ENCODE peak calls at places on chromosomes 11 and 22, in eight cellular contexts. G, S, T, D, P, C, O and M are unnamed samples.

GRCh38 chr11:46348566-46348981 is 1.3 kb downstream of the DGKZ start:
- DNase-seq in O (no peak), S (no peak), G (no peak), D (no peak), T (no peak), C (no peak), P (no peak), M (no peak)

GRCh38 chr22:49234459-49234858 is 593.2 kb downstream of the BRD1 start:
- DNase-seq in D (no peak), T (no peak), C (no peak), O (no peak), S (no peak), G (no peak), P (no peak), M (no peak)

GRCh38 chr11:64060861-64061444 is 25.2 kb downstream of the FLRT1 start:
- DNase-seq in O (no peak), G (peak; percentile 42), C (peak; percentile 94), D (peak; percentile 47), S (peak; percentile 19), T (peak; percentile 12), P (peak; percentile 89), M (peak; percentile 9)

GRCh38 chr11:118635642-118636041 is 28.2 kb downstream of the PHLDB1 start:
- DNase-seq in S (no peak), D (no peak), T (no peak), G (no peak), C (no peak), O (no peak), P (no peak), M (no peak)

GRCh38 chr22:46465348-46465725 is 72.1 kb downstream of the CELSR1 start:
- DNase-seq in D (no peak), P (no peak), O (no peak), S (no peak), T (no peak), C (no peak), G (peak; percentile 32), M (no peak)

GRCh38 chr11:68498903-68499883 is 38.6 kb downstream of the PPP6R3 start:
- DNase-seq in P (no peak), T (no peak), C (no peak), D (no peak), S (no peak), G (no peak), O (no peak), M (no peak)

GRCh38 chr11:15117751-15118150 is 3.0 kb downstream of the INSC start:
- DNase-seq in P (no peak), T (no peak), S (no peak), G (no peak), O (no peak), C (no peak), D (no peak), M (no peak)

GRCh38 chr22:31081963-31082605 is 966 bp downstream of the SMTN start:
- DNase-seq in O (no peak), T (no peak), G (no peak), S (peak; percentile 46), D (no peak), P (no peak), C (peak; percentile 16), M (peak; percentile 87)

GRCh38 chr22:20967697-20968201 is 694 bp downstream of the AIFM3 start:
- DNase-seq in G (no peak), P (no peak), O (no peak), S (no peak), D (no peak), C (no peak), T (no peak), M (no peak)

GRCh38 chr11:124600924-124601323 is 10.3 kb upstream of the PANX3 start:
- DNase-seq in D (no peak), O (no peak), P (no peak), G (no peak), S (no peak), C (no peak), T (no peak), M (no peak)

GRCh38 chr11:83241291-83241946 is 44.7 kb downstream of the CCDC90B start:
- DNase-seq in G (no peak), O (peak; percentile 16), C (no peak), S (peak; percentile 77), D (no peak), T (peak; percentile 83), P (peak; percentile 18), M (peak; percentile 76)

DNA sequence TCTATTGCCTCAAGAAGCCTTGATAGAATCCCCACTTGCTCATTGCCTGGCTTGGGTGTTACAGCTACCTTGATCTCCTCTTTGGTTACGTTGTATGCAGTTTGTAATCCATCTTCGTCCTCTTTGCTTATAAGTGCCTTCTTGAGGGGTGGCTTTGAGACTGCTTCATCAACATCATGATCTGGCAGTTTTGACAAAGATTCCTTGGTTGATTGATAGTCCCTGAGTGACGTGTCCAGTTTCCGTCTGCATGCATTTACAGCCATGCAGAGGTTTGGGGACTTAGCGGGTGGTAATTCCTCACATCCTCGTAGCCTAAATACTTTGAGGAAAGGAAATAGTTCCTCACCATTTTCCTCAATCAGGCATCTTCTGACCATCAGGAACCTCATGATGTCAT is 23.1 kb downstream of the NEU3 start:
- DNase-seq in C (no peak), O (no peak), T (no peak), P (no peak), G (no peak), S (no peak), D (no peak), M (no peak)
- TF ChIP-seq CTCF in C (no peak), O (no peak), T (no peak), P (no peak), G (no peak), S (no peak), D (no peak), M (no peak)

GRCh38 chr11:11748706-11749365 is 92.9 kb upstream of the USP47 start:
- DNase-seq in T (peak; percentile 5), P (no peak), C (no peak), O (no peak), G (no peak), S (peak; percentile 33), D (no peak), M (peak; percentile 55)
- TF ChIP-seq CTCF in T (no peak), P (no peak), C (no peak), O (no peak), G (no peak), S (no peak), D (no peak), M (no peak)

GRCh38 chr11:898160-898517 is 12.5 kb downstream of the CHID1 start:
- DNase-seq in D (no peak), P (no peak), T (peak; percentile 56), S (peak; percentile 7), C (no peak), G (no peak), O (no peak), M (peak; percentile 11)
- TF ChIP-seq CTCF in D (no peak), P (no peak), T (peak; percentile 60), S (peak; percentile 16), C (no peak), G (peak; percentile 18), O (peak; percentile 13), M (peak; percentile 26)

GRCh38 chr11:6693342-6694228 is 10.4 kb upstream of the MRPL17 start:
- DNase-seq in G (no peak), T (peak; percentile 95), P (no peak), C (no peak), O (no peak), S (peak; percentile 91), D (peak; percentile 24), M (peak; percentile 87)

GRCh38 chr11:6692128-6692527 is 9.0 kb upstream of the MRPL17 start:
- DNase-seq in O (no peak), P (no peak), G (no peak), S (no peak), T (no peak), D (no peak), C (no peak), M (no peak)

GRCh38 chr11:6694229-6694535 is 11.0 kb upstream of the MRPL17 start:
- DNase-seq in D (no peak), P (no peak), C (no peak), S (no peak), T (no peak), O (no peak), G (no peak), M (no peak)

GRCh38 chr11:6695377-6695776 is 12.2 kb upstream of the MRPL17 start:
- DNase-seq in P (no peak), C (no peak), T (peak; percentile 78), G (no peak), D (no peak), O (no peak), S (peak; percentile 72), M (no peak)
- TF ChIP-seq CTCF in P (no peak), C (no peak), T (no peak), G (no peak), D (no peak), O (no peak), S (no peak), M (no peak)